ENCODE peak calls at places on chromosomes 12 and 14, in five cellular contexts. Z is sigmoid colon; G is stomach; W is IMR-90; J is naive thymus-derived CD4-positive, alpha-beta T cell. I is an unnamed sample. For H3K36me3 and H3K4me1, the result is how much of the 10 kb centered on the place peaks cover.

GRCh38 chr12:31491395-31491794 is 99.5 kb downstream of the DENND5B start:
- DNase-seq in G (no peak), W (no peak), J (no peak), Z (no peak), I (no peak)

GRCh38 chr12:12442548-12443071 is 85.7 kb downstream of the BORCS5 start:
- DNase-seq in W (peak), J (no peak), G (no peak), Z (no peak), I (no peak)

GRCh38 chr12:79547735-79548347 is 142.9 kb downstream of the PAWR start:
- DNase-seq in W (peak), Z (no peak), G (no peak), J (peak), I (peak)

GRCh38 chr12:64669270-64669842 is 59.1 kb downstream of the RASSF3 start:
- DNase-seq in W (peak), J (peak), G (peak), Z (peak), I (peak)

GRCh38 chr14:100294213-100294962 is 11.9 kb downstream of the SLC25A29 start:
- DNase-seq in Z (no peak), W (no peak), G (no peak), J (no peak), I (peak)

GRCh38 chr12:54598966-54599365 is 10.5 kb upstream of the PPP1R1A start:
- DNase-seq in W (no peak), J (no peak), G (no peak), Z (no peak), I (no peak)

GRCh38 chr12:50924439-50925341 is 27.7 kb upstream of the HIGD1C start:
- DNase-seq in G (peak), Z (peak), J (peak), W (peak), I (peak)

GRCh38 chr12:13234045-13234641 is 37.6 kb downstream of the EMP1 start:
- DNase-seq in Z (no peak), G (peak), W (peak), J (peak), I (peak)

GRCh38 chr12:62618948-62619347 is 152.3 kb downstream of the MON2 start:
- DNase-seq in Z (no peak), J (no peak), W (no peak), G (no peak), I (peak)

GRCh38 chr12:131230340-131231099 is 276.8 kb downstream of the ADGRD1 start:
- DNase-seq in W (no peak), Z (peak), G (no peak), J (no peak), I (no peak)

GRCh38 chr14:101839236-101839635 is 77.7 kb downstream of the PPP2R5C start:
- DNase-seq in G (no peak), Z (no peak), W (no peak), J (peak), I (no peak)

GRCh38 chr12:13375583-13376413 is 179.3 kb downstream of the EMP1 start:
- DNase-seq in J (no peak), W (no peak), G (no peak), Z (no peak), I (no peak)

GRCh38 chr12:38586652-38587219 is 270.2 kb downstream of the ALG10B start:
- DNase-seq in J (no peak), W (no peak), Z (no peak), G (no peak), I (no peak)

GRCh38 chr14:103869406-103870143 is 22.2 kb upstream of the PPP1R13B start:
- DNase-seq in J (no peak), Z (no peak), W (no peak), G (no peak), I (no peak)

GRCh38 chr12:116246490-116247179 is 30.9 kb downstream of the MED13L start:
- DNase-seq in W (no peak), Z (no peak), G (no peak), J (no peak), I (no peak)

GRCh38 chr14:100576091-100577085 is 10.8 kb downstream of the BEGAIN start:
- DNase-seq in Z (peak), J (no peak), W (no peak), G (no peak), I (no peak)

GRCh38 chr12:57235012-57235727 is 5.7 kb downstream of the SHMT2 start:
- DNase-seq in G (peak), J (no peak), Z (peak), W (peak), I (no peak)

GRCh38 chr12:52181757-52182156 is 10.1 kb downstream of the KRT80 start:
- DNase-seq in Z (no peak), G (no peak), J (no peak), W (peak), I (no peak)
- H3K36me3 ChIP-seq in Z (under half), G (under half), J (under half), W (under half), I (under half)

DNA sequence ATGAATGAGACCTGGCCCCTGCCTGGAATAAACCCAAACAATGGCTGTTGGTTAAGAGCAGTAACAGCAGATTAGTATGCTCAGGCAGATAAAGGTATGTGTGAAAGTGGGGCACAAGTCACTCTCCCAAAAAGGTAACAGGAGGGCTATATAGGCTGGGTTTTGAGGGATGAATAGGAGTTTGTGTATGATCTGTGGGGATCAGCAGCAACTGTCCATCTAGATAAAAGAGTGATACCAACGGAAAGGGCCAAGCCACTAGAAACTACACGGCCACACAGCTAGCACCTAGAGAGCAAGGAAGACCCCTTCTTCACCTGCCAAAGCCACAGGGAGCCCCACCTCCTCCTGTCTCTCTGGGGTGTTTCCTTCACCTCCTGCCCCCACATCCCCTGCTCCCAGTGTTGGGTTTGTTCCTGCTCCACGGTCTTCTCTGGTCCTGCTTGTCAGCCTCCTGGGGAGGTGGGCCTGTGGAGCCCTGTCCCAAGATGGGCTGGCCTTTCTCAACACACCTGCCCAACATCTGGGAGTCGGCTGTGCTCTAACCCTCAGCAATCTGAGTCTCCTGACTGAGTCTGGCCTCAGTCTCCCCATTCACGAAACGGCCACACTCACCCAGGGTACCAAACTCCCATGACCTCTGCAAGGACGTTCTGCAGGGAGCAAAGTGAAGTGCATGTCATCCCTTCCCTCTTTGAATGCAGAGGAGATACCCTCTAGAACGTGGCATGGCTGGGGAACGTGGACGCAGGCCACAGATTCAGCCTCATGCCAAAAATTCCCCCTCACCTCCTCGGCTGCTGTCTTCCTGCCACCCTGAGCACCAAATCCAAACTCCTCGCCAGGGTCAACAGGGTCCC is 108.2 kb downstream of the NCOR2 start:
- DNase-seq in J (no peak), G (no peak), W (no peak), Z (no peak), I (no peak)
- H3K4me1 ChIP-seq in J (under half), G (half or more), W (under half), Z (under half), I (under half)

GRCh38 chr12:89356069-89356665 is 3.9 kb upstream of the DUSP6 start:
- DNase-seq in G (no peak), J (no peak), Z (no peak), W (no peak), I (no peak)
- H3K4me3 ChIP-seq in G (no peak), J (no peak), Z (no peak), W (no peak), I (no peak)

DNA sequence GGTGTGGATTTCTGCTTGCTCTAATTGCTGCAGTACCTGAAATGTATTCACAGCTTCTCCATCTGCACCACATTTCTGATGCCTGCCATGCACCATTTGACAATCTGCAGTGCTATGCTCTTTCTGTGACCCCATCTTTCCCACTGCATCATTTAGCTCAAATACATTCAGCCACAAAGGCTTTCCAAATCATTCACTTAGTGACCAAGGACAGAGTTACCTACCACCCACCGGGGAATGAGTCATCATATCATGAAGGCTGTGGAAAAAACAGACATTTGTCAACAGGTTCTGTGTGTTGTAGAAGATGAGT is 465.5 kb upstream of the ATP2B1 start:
- DNase-seq in J (no peak), W (no peak), Z (no peak), G (no peak), I (no peak)
- H3K36me3 ChIP-seq in J (under half), W (under half), Z (under half), G (under half), I (under half)

GRCh38 chr14:22493143-22493542 is 95.9 kb downstream of the DAD1 start:
- DNase-seq in W (no peak), J (no peak), Z (no peak), G (no peak), I (no peak)
- H3K4me1 ChIP-seq in W (under half), J (under half), Z (under half), G (under half), I (under half)

I was measured in HAP-1.